ENCODE peak calls at places on chromosomes 5 and 9, in four cellular contexts. T is activated T-helper 2 cell treated with anti-CD3 and anti-CD28 coated beads, Interferon-gamma antibody, Interleukin-2, Interleukin-4, amounts not matched to agents 10 μg/mL and 5 μg/mL and 100 μg/mL, durations not matched to agents 14 hours and 24 hours and 36 hours; O is HL-60; P is anterior cingulate cortex. G is an unnamed sample.

GRCh38 chr5:135042595-135042994 is 8.6 kb upstream of the PITX1 start:
- DNase-seq in T (no peak), O (no peak), P (no peak), G (no peak)

GRCh38 chr5:79743846-79744605 is 54.4 kb downstream of the CMYA5 start:
- DNase-seq in T (no peak), O (no peak), P (no peak), G (peak)

GRCh38 chr5:156815988-156816599 is 34.0 kb upstream of the PPP1R2B start:
- DNase-seq in T (no peak), O (peak), P (no peak), G (no peak)

GRCh38 chr5:59724482-59725392 is 168.8 kb downstream of the PDE4D start:
- DNase-seq in T (no peak), O (peak), P (no peak), G (no peak)

GRCh38 chr5:36688722-36689121 is 82.3 kb downstream of the SLC1A3 start:
- DNase-seq in T (no peak), O (peak), P (no peak), G (no peak)

GRCh38 chr5:150113047-150113744 is 26.8 kb upstream of the CSF1R start:
- DNase-seq in T (no peak), O (peak), P (no peak), G (peak)

GRCh38 chr9:74736635-74737034 is 151.1 kb downstream of the TRPM6 start:
- DNase-seq in T (no peak), O (no peak), P (no peak), G (no peak)

GRCh38 chr9:112881366-112881765 is 9.3 kb downstream of the SLC46A2 start:
- DNase-seq in T (no peak), O (no peak), P (no peak), G (no peak)

GRCh38 chr5:43602818-43603534 is at the start of gene NNT:
- DNase-seq in T (peak), O (peak), P (peak), G (peak)

GRCh38 chr5:82738681-82739080 is 338.5 kb downstream of the TMEM167A start:
- DNase-seq in T (no peak), O (no peak), P (no peak), G (no peak)

GRCh38 chr9:136941231-136942111 is 3.1 kb downstream of the FBXW5 start:
- DNase-seq in T (no peak), O (no peak), P (no peak), G (peak)

GRCh38 chr9:20526500-20527319 is 95.6 kb downstream of the MLLT3 start:
- DNase-seq in T (no peak), O (no peak), P (no peak), G (no peak)